ENCODE peak calls at places on chromosomes 6 and 20, in seven cellular contexts. One of them, this sample, is unnamed.
A peak's percentile ranks its signal among the peaks of the same experiment; 100 is the strongest.

GRCh38 chr6:53728570-53729194 is 63.1 kb upstream of the KLHL31 start:
- DNase-seq in lower lobe of right lung: peak; percentile 52
- DNase-seq in esophagus muscularis mucosa: no peak
- DNase-seq in brain microvascular endothelial cell: peak; percentile 33
- DNase-seq in CD8-positive, alpha-beta T cell: peak; percentile 59
- DNase-seq in hepatocyte: peak; percentile 80
- DNase-seq in foreskin fibroblast: peak; percentile 72
- DNase-seq in this sample: no peak

GRCh38 chr20:48794360-48794759 is 33.4 kb downstream of the PREX1 start:
- DNase-seq in brain microvascular endothelial cell: no peak
- DNase-seq in lower lobe of right lung: no peak
- DNase-seq in foreskin fibroblast: no peak
- DNase-seq in hepatocyte: no peak
- DNase-seq in CD8-positive, alpha-beta T cell: no peak
- DNase-seq in esophagus muscularis mucosa: no peak
- DNase-seq in this sample: no peak

GRCh38 chr6:17289491-17290106 is 8.4 kb downstream of the RBM24 start:
- DNase-seq in foreskin fibroblast: peak; percentile 20
- DNase-seq in esophagus muscularis mucosa: no peak
- DNase-seq in CD8-positive, alpha-beta T cell: no peak
- DNase-seq in lower lobe of right lung: peak; percentile 80
- DNase-seq in hepatocyte: peak; percentile 64
- DNase-seq in brain microvascular endothelial cell: peak; percentile 50
- DNase-seq in this sample: no peak

GRCh38 chr20:23139524-23139923 is 53.4 kb upstream of the CD93 start:
- DNase-seq in hepatocyte: no peak
- DNase-seq in foreskin fibroblast: no peak
- DNase-seq in esophagus muscularis mucosa: no peak
- DNase-seq in lower lobe of right lung: no peak
- DNase-seq in CD8-positive, alpha-beta T cell: no peak
- DNase-seq in brain microvascular endothelial cell: no peak
- DNase-seq in this sample: no peak

GRCh38 chr6:34332255-34333198 is 59.9 kb downstream of the NUDT3 start:
- DNase-seq in esophagus muscularis mucosa: no peak
- DNase-seq in CD8-positive, alpha-beta T cell: no peak
- DNase-seq in lower lobe of right lung: no peak
- DNase-seq in hepatocyte: no peak
- DNase-seq in foreskin fibroblast: no peak
- DNase-seq in brain microvascular endothelial cell: no peak
- DNase-seq in this sample: no peak

GRCh38 chr6:15153191-15153590 is 92.7 kb upstream of the JARID2 start:
- DNase-seq in hepatocyte: no peak
- DNase-seq in esophagus muscularis mucosa: no peak
- DNase-seq in lower lobe of right lung: no peak
- DNase-seq in foreskin fibroblast: no peak
- DNase-seq in CD8-positive, alpha-beta T cell: no peak
- DNase-seq in brain microvascular endothelial cell: no peak
- DNase-seq in this sample: no peak

GRCh38 chr6:128508588-128509296 is 11.7 kb downstream of the PTPRK start:
- DNase-seq in foreskin fibroblast: peak; percentile 95
- DNase-seq in lower lobe of right lung: no peak
- DNase-seq in hepatocyte: peak; percentile 48
- DNase-seq in CD8-positive, alpha-beta T cell: no peak
- DNase-seq in esophagus muscularis mucosa: no peak
- DNase-seq in brain microvascular endothelial cell: peak; percentile 97
- DNase-seq in this sample: no peak

GRCh38 chr6:37029249-37029959 is 23.9 kb downstream of the FGD2 start:
- DNase-seq in brain microvascular endothelial cell: peak; percentile 81
- DNase-seq in lower lobe of right lung: peak; percentile 86
- DNase-seq in CD8-positive, alpha-beta T cell: peak; percentile 47
- DNase-seq in hepatocyte: peak; percentile 87
- DNase-seq in foreskin fibroblast: peak; percentile 82
- DNase-seq in esophagus muscularis mucosa: no peak
- DNase-seq in this sample: peak; percentile 59

GRCh38 chr20:34385464-34385863 is 22.4 kb downstream of the ITCH start:
- DNase-seq in lower lobe of right lung: no peak
- DNase-seq in CD8-positive, alpha-beta T cell: no peak
- DNase-seq in foreskin fibroblast: no peak
- DNase-seq in hepatocyte: no peak
- DNase-seq in esophagus muscularis mucosa: no peak
- DNase-seq in brain microvascular endothelial cell: no peak
- DNase-seq in this sample: no peak

GRCh38 chr20:33298391-33298790 is 15.4 kb downstream of the BPIFB1 start:
- DNase-seq in CD8-positive, alpha-beta T cell: no peak
- DNase-seq in foreskin fibroblast: no peak
- DNase-seq in lower lobe of right lung: no peak
- DNase-seq in hepatocyte: no peak
- DNase-seq in esophagus muscularis mucosa: no peak
- DNase-seq in brain microvascular endothelial cell: no peak
- DNase-seq in this sample: no peak

GRCh38 chr6:142482249-142482648 is 180.4 kb downstream of the ADGRG6 start:
- DNase-seq in hepatocyte: no peak
- DNase-seq in lower lobe of right lung: no peak
- DNase-seq in CD8-positive, alpha-beta T cell: no peak
- DNase-seq in brain microvascular endothelial cell: no peak
- DNase-seq in esophagus muscularis mucosa: no peak
- DNase-seq in foreskin fibroblast: no peak
- DNase-seq in this sample: no peak

GRCh38 chr6:154246723-154247118 is 109.9 kb downstream of the IPCEF1 start:
- DNase-seq in foreskin fibroblast: no peak
- DNase-seq in brain microvascular endothelial cell: no peak
- DNase-seq in lower lobe of right lung: no peak
- DNase-seq in esophagus muscularis mucosa: no peak
- DNase-seq in CD8-positive, alpha-beta T cell: no peak
- DNase-seq in hepatocyte: no peak
- DNase-seq in this sample: no peak
- H3K4me3 ChIP-seq in foreskin fibroblast: no peak overlapping the region
- H3K4me3 ChIP-seq in brain microvascular endothelial cell: no peak overlapping the region
- H3K4me3 ChIP-seq in lower lobe of right lung: peak overlapping the region; percentile 44
- H3K4me3 ChIP-seq in esophagus muscularis mucosa: peak overlapping the region; percentile 22
- H3K4me3 ChIP-seq in CD8-positive, alpha-beta T cell: peak overlapping the region; percentile 69
- H3K4me3 ChIP-seq in hepatocyte: no peak overlapping the region
- H3K4me3 ChIP-seq in this sample: no peak overlapping the region

DNA sequence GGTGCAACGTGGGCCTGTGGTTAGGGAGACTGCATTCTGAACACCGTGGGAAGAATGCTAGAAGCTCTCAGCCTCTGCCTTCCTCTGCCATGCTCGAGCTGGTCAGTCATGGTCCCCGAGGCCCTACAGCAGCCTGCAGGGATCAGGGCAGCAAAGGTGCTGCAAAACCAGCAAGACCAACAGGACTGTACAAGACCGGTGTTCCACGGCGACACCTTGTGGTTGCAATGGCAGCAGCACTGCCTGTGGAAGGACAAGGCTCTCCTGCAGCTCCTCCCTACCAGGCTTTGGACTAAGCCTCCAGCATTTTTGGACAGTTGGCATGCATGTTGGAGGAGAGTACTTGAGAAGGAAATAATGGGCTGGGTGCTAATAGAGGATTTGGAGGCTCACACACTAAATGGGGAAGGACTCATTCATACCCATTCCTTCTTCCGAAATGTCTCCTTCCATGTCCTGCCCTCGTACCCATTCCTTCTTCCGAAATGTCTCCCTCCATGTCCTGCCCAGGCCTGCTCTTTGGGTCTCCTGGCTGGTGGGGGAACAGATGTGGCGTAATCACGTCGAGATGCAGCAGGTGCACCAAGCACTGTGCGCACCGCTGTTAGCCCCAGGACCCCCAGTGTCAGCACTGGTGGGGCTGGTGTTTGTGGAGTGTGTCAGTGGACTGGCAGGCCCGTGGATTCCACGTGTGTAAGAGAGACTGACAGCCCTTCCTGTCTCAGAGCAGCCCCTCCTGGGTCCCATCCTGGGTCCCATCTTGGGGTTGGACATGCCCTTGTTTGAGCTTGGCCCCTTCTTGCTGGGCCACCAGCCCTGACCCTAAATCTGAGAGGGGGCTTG is 18.6 kb upstream of the MYT1 start:
- DNase-seq in brain microvascular endothelial cell: no peak
- DNase-seq in foreskin fibroblast: no peak
- DNase-seq in lower lobe of right lung: peak; percentile 30
- DNase-seq in CD8-positive, alpha-beta T cell: no peak
- DNase-seq in hepatocyte: no peak
- DNase-seq in esophagus muscularis mucosa: no peak
- DNase-seq in this sample: no peak
- TF ChIP-seq CTCF in brain microvascular endothelial cell: peak; percentile 42
- TF ChIP-seq CTCF in foreskin fibroblast: no peak
- TF ChIP-seq CTCF in lower lobe of right lung: no peak
- TF ChIP-seq CTCF in CD8-positive, alpha-beta T cell: no peak
- TF ChIP-seq CTCF in hepatocyte: no peak
- TF ChIP-seq CTCF in esophagus muscularis mucosa: no peak
- TF ChIP-seq CTCF in this sample: no peak

GRCh38 chr6:39881851-39882566 is 52.3 kb downstream of the MOCS1 start:
- DNase-seq in esophagus muscularis mucosa: no peak
- DNase-seq in brain microvascular endothelial cell: peak; percentile 85
- DNase-seq in lower lobe of right lung: no peak
- DNase-seq in hepatocyte: no peak
- DNase-seq in foreskin fibroblast: peak; percentile 82
- DNase-seq in CD8-positive, alpha-beta T cell: no peak
- DNase-seq in this sample: no peak
- H3K4me3 ChIP-seq in esophagus muscularis mucosa: no peak overlapping the region
- H3K4me3 ChIP-seq in brain microvascular endothelial cell: peak overlapping the region; percentile 1
- H3K4me3 ChIP-seq in lower lobe of right lung: no peak overlapping the region
- H3K4me3 ChIP-seq in hepatocyte: no peak overlapping the region
- H3K4me3 ChIP-seq in foreskin fibroblast: no peak overlapping the region
- H3K4me3 ChIP-seq in CD8-positive, alpha-beta T cell: no peak overlapping the region
- H3K4me3 ChIP-seq in this sample: no peak overlapping the region

DNA sequence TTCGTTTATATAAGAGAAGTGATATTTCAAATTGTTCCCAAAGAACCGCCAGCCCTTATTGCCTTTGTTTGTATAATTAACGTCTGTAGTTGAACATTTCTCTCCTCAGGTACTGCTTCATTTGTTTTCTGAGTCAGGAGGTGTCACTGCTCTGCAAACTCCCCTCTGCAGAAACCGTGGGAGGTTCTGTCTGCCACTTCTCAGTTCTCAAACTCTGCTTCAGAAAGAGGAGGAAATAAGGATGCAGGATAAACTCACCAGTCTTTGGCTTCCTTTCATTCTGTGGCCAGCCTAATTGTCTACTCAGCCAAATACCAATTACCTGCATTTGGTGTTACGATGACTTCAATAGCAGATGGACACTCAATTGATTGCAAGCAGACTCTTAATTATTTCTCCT is 149.8 kb downstream of the PAK5 start:
- DNase-seq in hepatocyte: no peak
- DNase-seq in foreskin fibroblast: no peak
- DNase-seq in CD8-positive, alpha-beta T cell: no peak
- DNase-seq in esophagus muscularis mucosa: no peak
- DNase-seq in lower lobe of right lung: no peak
- DNase-seq in brain microvascular endothelial cell: no peak
- DNase-seq in this sample: no peak
- TF ChIP-seq CTCF in hepatocyte: no peak
- TF ChIP-seq CTCF in foreskin fibroblast: no peak
- TF ChIP-seq CTCF in CD8-positive, alpha-beta T cell: no peak
- TF ChIP-seq CTCF in esophagus muscularis mucosa: no peak
- TF ChIP-seq CTCF in lower lobe of right lung: no peak
- TF ChIP-seq CTCF in brain microvascular endothelial cell: no peak
- TF ChIP-seq CTCF in this sample: no peak

DNA sequence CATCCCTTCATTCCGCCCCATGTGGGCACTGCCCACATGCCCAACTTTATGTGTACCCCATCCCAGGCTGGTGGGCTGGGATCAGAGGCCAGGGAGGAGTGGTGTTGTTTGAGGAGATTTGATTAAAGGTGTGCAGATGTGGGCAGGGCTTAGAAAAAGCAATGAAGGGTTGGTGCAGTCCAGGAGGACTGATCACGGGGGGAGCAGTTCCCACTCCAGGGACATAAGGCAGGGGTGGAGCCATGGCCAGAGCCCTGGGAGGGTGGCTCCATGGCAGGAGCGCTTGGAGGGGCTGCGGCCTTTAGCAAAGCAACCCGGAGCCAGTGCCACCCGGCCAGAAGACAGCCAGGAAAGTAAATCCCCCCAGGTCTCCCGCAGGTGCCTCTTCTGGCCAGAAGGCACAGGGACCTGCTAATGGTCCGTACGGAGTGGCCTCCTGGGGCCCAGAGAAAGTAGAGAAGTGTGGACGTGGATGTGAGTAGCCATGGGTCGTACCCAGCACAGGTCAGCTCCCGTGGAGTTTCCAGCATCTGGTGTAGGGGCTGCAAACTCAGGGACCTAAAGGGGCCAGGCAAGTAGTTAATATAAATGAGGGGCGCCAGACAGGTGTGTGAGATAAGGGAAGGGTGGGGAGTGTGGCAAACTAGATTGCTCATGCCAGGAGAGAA is 62.1 kb upstream of the APCDD1L start:
- DNase-seq in CD8-positive, alpha-beta T cell: no peak
- DNase-seq in lower lobe of right lung: no peak
- DNase-seq in brain microvascular endothelial cell: no peak
- DNase-seq in esophagus muscularis mucosa: no peak
- DNase-seq in hepatocyte: no peak
- DNase-seq in foreskin fibroblast: no peak
- DNase-seq in this sample: no peak
- H3K4me3 ChIP-seq in CD8-positive, alpha-beta T cell: no peak overlapping the region
- H3K4me3 ChIP-seq in lower lobe of right lung: no peak overlapping the region
- H3K4me3 ChIP-seq in brain microvascular endothelial cell: no peak overlapping the region
- H3K4me3 ChIP-seq in esophagus muscularis mucosa: no peak overlapping the region
- H3K4me3 ChIP-seq in hepatocyte: no peak overlapping the region
- H3K4me3 ChIP-seq in foreskin fibroblast: no peak overlapping the region
- H3K4me3 ChIP-seq in this sample: no peak overlapping the region

DNA sequence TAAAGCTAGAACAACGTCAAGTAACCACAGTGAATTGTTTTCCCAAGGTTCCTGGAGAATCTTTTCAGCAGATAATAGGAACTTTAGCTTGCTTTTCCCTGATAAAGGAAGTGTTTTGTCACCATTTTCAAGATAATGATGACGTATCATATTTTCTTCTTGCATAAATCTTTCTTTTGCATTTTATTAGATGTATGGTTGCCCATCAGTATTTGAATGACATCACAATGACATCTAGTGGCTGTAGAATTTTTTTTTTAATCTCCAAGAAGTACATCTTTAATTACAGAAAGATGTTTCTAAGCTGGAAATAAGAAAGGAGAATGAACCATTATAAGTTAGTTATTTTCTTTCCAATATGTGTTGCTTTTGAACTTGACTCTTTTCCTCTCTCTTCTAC is 83.0 kb downstream of the CENPW start:
- DNase-seq in foreskin fibroblast: no peak
- DNase-seq in CD8-positive, alpha-beta T cell: no peak
- DNase-seq in brain microvascular endothelial cell: no peak
- DNase-seq in esophagus muscularis mucosa: no peak
- DNase-seq in lower lobe of right lung: no peak
- DNase-seq in hepatocyte: no peak
- DNase-seq in this sample: no peak
- TF ChIP-seq CTCF in foreskin fibroblast: no peak
- TF ChIP-seq CTCF in CD8-positive, alpha-beta T cell: no peak
- TF ChIP-seq CTCF in brain microvascular endothelial cell: no peak
- TF ChIP-seq CTCF in esophagus muscularis mucosa: no peak
- TF ChIP-seq CTCF in lower lobe of right lung: no peak
- TF ChIP-seq CTCF in hepatocyte: no peak
- TF ChIP-seq CTCF in this sample: no peak

This sample was measured in lower leg skin.